ENCODE peak calls at places on chromosome 17, in five cellular contexts. H is pancreas, P is cardiac muscle cell, I is kidney epithelial cell, D is uterus. E is an unnamed sample.

GRCh38 chr17:61323015-61323379 is 76.6 kb upstream of the TBX2 start:
- DNase-seq in H (no peak), P (no peak), I (no peak), D (peak; percentile 52), E (no peak)

GRCh38 chr17:68197997-68198930 is 49.6 kb upstream of the AMZ2 start:
- DNase-seq in H (no peak), P (no peak), I (no peak), D (no peak), E (no peak)

GRCh38 chr17:18099516-18099915 is 9.0 kb upstream of the MYO15A start:
- DNase-seq in H (no peak), P (no peak), I (no peak), D (no peak), E (no peak)

GRCh38 chr17:33039874-33040273 is 48.2 kb downstream of the SPACA3 start:
- DNase-seq in H (no peak), P (no peak), I (no peak), D (no peak), E (peak; percentile 94)

GRCh38 chr17:40909755-40910154 is 24.7 kb upstream of the KRT20 start:
- DNase-seq in H (no peak), P (no peak), I (no peak), D (no peak), E (peak; percentile 94)

GRCh38 chr17:41982026-41982989 is 15.7 kb downstream of the CNP start:
- DNase-seq in H (no peak), P (no peak), I (no peak), D (no peak), E (peak; percentile 77)

GRCh38 chr17:78325076-78325712 is 34.7 kb downstream of the SOCS3 start:
- DNase-seq in H (peak; percentile 32), P (no peak), I (no peak), D (peak; percentile 58), E (peak; percentile 78)

GRCh38 chr17:57106107-57106835 is 21.2 kb downstream of the AKAP1 start:
- DNase-seq in H (peak; percentile 49), P (no peak), I (no peak), D (no peak), E (no peak)

GRCh38 chr17:16911141-16911937 is 60.6 kb downstream of the TNFRSF13B start:
- DNase-seq in H (no peak), P (no peak), I (no peak), D (no peak), E (no peak)

GRCh38 chr17:45255358-45255757 is 6.5 kb downstream of the SPATA32 start:
- DNase-seq in H (no peak), P (no peak), I (no peak), D (no peak), E (no peak)

GRCh38 chr17:32873114-32873513 is 3.8 kb downstream of the MYO1D start:
- DNase-seq in H (no peak), P (no peak), I (no peak), D (no peak), E (no peak)

GRCh38 chr17:29241015-29241963 is 5.4 kb upstream of the CRYBA1 start:
- DNase-seq in H (no peak), P (no peak), I (peak; percentile 98), D (no peak), E (peak; percentile 94)
- TF ChIP-seq CTCF in H (no peak), P (no peak), I (no peak), D (no peak), E (no peak)

GRCh38 chr17:43026610-43027009 is 1.6 kb downstream of the RND2 start:
- DNase-seq in H (no peak), P (no peak), I (no peak), D (no peak), E (peak; percentile 28)

GRCh38 chr17:43025290-43025657 is 243 bp downstream of the RND2 start:
- DNase-seq in H (no peak), P (no peak), I (no peak), D (no peak), E (no peak)

GRCh38 chr17:43027091-43028032 is 2.3 kb downstream of the RND2 start:
- DNase-seq in H (no peak), P (no peak), I (no peak), D (no peak), E (no peak)

GRCh38 chr17:43024407-43025289 is at the start of gene RND2:
- DNase-seq in H (peak; percentile 89), P (peak; percentile 95), I (peak; percentile 81), D (peak; percentile 94), E (peak; percentile 96)

DNA sequence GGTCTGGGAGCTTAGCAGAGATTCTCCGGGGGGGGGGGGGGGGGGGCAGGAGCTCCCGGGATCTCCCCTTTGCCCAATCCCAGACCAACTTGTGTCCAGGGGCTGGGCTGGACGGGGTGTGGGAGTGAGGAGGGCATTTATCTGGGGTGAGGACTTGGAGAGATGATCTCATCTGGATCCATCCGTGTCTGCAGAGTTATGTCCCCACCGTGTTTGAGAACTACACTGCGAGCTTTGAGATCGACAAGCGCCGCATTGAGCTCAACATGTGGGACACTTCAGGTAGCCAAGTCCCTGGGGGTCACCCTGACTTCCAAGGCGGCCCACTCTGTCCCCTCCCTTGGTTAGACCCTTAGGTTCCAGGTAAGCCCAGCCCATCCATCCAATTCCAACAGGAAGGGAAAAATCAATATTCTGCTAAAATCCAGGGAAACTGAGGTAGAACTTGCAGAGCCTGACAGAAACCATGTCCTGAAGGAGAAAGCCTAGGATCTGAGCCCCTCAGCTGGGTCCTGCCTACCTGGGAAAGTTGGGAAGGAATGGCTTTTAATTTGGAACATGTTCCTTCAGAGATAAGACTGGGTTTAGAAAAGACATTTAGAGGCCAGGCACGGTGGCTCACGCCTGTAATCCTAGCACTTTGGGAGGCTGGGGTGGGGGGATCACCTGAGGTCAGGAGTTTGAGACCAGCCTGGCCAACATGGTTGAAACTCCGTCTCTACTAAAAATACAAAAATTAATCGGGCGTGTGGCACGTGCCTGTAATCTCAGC is 921 bp downstream of the RND2 start:
- DNase-seq in H (no peak), P (no peak), I (no peak), D (no peak), E (no peak)
- H3K4me3 ChIP-seq in H (no peak overlapping the region), P (peak overlapping the region; percentile 49), I (no peak overlapping the region), D (peak overlapping the region; percentile 47), E (no peak overlapping the region)

GRCh38 chr17:76103274-76104139 is at the start of gene EXOC7:
- DNase-seq in H (peak; percentile 91), P (peak; percentile 97), I (peak; percentile 53), D (peak; percentile 95), E (peak; percentile 91)
- TF ChIP-seq CTCF in H (no peak), P (no peak), I (peak; percentile 8), D (no peak), E (no peak)

GRCh38 chr17:74150428-74151025 is 53.0 kb upstream of the RPL38 start:
- DNase-seq in H (no peak), P (no peak), I (no peak), D (no peak), E (no peak)

GRCh38 chr17:74149597-74150427 is 53.7 kb upstream of the RPL38 start:
- DNase-seq in H (no peak), P (no peak), I (no peak), D (no peak), E (no peak)

GRCh38 chr17:74152591-74153455 is 50.7 kb upstream of the RPL38 start:
- DNase-seq in H (no peak), P (peak; percentile 49), I (no peak), D (no peak), E (no peak)

GRCh38 chr17:74153456-74153810 is 50.0 kb upstream of the RPL38 start:
- DNase-seq in H (no peak), P (no peak), I (no peak), D (no peak), E (no peak)

DNA sequence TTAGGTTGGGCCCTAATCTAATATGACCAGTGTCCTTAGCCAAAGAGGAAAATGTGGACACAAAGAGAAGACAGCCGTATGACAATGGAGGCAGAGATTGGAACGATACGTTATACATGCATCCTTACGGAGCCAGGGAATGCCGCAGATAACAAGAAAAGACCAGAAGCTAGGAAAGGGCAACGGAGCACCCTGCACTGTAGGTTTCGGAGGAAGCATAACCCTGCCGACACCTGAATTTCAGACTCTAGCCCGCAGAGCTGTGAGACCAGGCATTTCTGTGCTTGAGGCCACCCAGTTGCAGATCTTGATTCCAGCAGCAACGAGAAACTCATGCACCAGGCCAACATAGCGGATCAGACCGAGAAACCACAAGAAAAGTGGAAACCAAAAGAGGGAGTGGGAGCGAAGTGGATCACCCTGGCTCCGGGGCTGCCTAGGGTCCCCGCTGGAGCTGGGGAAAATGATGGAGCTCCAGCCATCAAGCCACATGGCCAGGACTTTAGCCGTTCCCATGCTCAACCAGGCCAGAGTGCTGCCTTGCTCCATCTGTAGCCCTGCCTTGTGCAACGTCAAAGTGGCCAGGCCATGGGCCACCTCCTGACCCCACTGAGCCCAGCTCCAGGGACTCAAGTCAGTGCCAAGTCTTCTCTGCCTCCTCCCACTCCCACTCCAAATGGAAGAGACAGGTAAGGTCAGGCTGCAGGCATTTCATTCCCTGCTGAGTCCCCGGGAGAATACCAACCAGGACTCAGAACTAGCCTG is 51.7 kb upstream of the RPL38 start:
- DNase-seq in H (no peak), P (no peak), I (no peak), D (no peak), E (no peak)
- H3K4me3 ChIP-seq in H (no peak overlapping the region), P (no peak overlapping the region), I (no peak overlapping the region), D (no peak overlapping the region), E (no peak overlapping the region)

E was measured in fibroblast of villous mesenchyme.